ENCODE peak calls at places on chromosomes 16 and 17, in six cellular contexts. E is CD8-positive, alpha-beta T cell; D is AG09309; M is bronchial epithelial cell; L is hepatocyte; A is GM06990. V is an unnamed sample.

GRCh38 chr17:35429702-35430101 is 2.6 kb downstream of the SLFN12 start:
- DNase-seq in E (no peak), D (no peak), M (no peak), L (no peak), A (no peak), V (no peak)

GRCh38 chr17:52986056-52986662 is 827.6 kb upstream of the CA10 start:
- DNase-seq in E (no peak), D (no peak), M (no peak), L (no peak), A (no peak), V (no peak)

GRCh38 chr16:51151951-51152663 is 1.0 kb upstream of the SALL1 start:
- DNase-seq in E (no peak), D (peak), M (no peak), L (peak), A (no peak), V (peak)

GRCh38 chr17:50924800-50925199 is 58.6 kb upstream of the TOB1 start:
- DNase-seq in E (no peak), D (no peak), M (no peak), L (no peak), A (no peak), V (no peak)

GRCh38 chr16:1430759-1431496 is at the start of gene PERCC1:
- DNase-seq in E (no peak), D (no peak), M (no peak), L (peak), A (no peak), V (no peak)

GRCh38 chr17:83175551-83176271 is 96.3 kb downstream of the METRNL start:
- DNase-seq in E (no peak), D (no peak), M (no peak), L (no peak), A (no peak), V (no peak)

GRCh38 chr16:2486645-2487516 is 12.0 kb downstream of the TBC1D24 start:
- DNase-seq in E (peak), D (no peak), M (peak), L (no peak), A (peak), V (no peak)

GRCh38 chr16:72847187-72848044 is 200.5 kb downstream of the ZFHX3 start:
- DNase-seq in E (no peak), D (no peak), M (peak), L (peak), A (no peak), V (no peak)

GRCh38 chr16:28258571-28258970 is 33.8 kb upstream of the SBK1 start:
- DNase-seq in E (no peak), D (no peak), M (no peak), L (peak), A (no peak), V (peak)

GRCh38 chr17:70521821-70522256 is 352.5 kb downstream of the KCNJ2 start:
- DNase-seq in E (no peak), D (no peak), M (peak), L (peak), A (no peak), V (peak)

GRCh38 chr16:19872935-19873334 is 11.7 kb downstream of the GPRC5B start:
- DNase-seq in E (no peak), D (no peak), M (no peak), L (no peak), A (no peak), V (no peak)

GRCh38 chr17:32102697-32103096 is 39.6 kb upstream of the RHOT1 start:
- DNase-seq in E (no peak), D (no peak), M (no peak), L (no peak), A (no peak), V (no peak)

GRCh38 chr17:78495634-78496033 is 81.6 kb downstream of the DNAH17 start:
- DNase-seq in E (no peak), D (no peak), M (no peak), L (no peak), A (no peak), V (no peak)

GRCh38 chr16:19304670-19305240 is 19.2 kb downstream of the CLEC19A start:
- DNase-seq in E (no peak), D (no peak), M (peak), L (no peak), A (no peak), V (no peak)

GRCh38 chr17:69870751-69871199 is 204.2 kb upstream of the KCNJ16 start:
- DNase-seq in E (no peak), D (peak), M (peak), L (peak), A (no peak), V (no peak)

GRCh38 chr16:2981177-2981898 is 1.1 kb upstream of the PKMYT1 start:
- DNase-seq in E (no peak), D (no peak), M (no peak), L (no peak), A (no peak), V (no peak)

GRCh38 chr17:82392209-82392920 is 20.8 kb downstream of the UTS2R start:
- DNase-seq in E (no peak), D (no peak), M (no peak), L (peak), A (no peak), V (no peak)

GRCh38 chr17:17403899-17404576 is 72.8 kb upstream of the MED9 start:
- DNase-seq in E (peak), D (no peak), M (no peak), L (no peak), A (no peak), V (no peak)

GRCh38 chr17:50155115-50155819 is 4.8 kb upstream of the PPP1R9B start:
- DNase-seq in E (no peak), D (no peak), M (no peak), L (peak), A (no peak), V (peak)

GRCh38 chr16:67396159-67396774 is 3.0 kb upstream of the TPPP3 start:
- DNase-seq in E (no peak), D (no peak), M (peak), L (peak), A (no peak), V (peak)

GRCh38 chr16:15585956-15586355 is 57.0 kb downstream of the MARF1 start:
- DNase-seq in E (no peak), D (no peak), M (no peak), L (no peak), A (no peak), V (no peak)

GRCh38 chr17:7019839-7020519 is 2.9 kb upstream of the BCL6B start:
- DNase-seq in E (no peak), D (no peak), M (no peak), L (peak), A (no peak), V (peak)

GRCh38 chr17:81387235-81388060 is 7.8 kb upstream of the BAHCC1 start:
- DNase-seq in E (no peak), D (no peak), M (no peak), L (peak), A (no peak), V (peak)

GRCh38 chr17:42408076-42408475 is 15.0 kb downstream of the CAVIN1 start:
- DNase-seq in E (no peak), D (no peak), M (no peak), L (no peak), A (no peak), V (peak)

GRCh38 chr17:42230225-42230624 is 35.9 kb upstream of the GHDC start:
- DNase-seq in E (no peak), D (no peak), M (no peak), L (no peak), A (no peak), V (no peak)

GRCh38 chr16:81616321-81617020 is 162.6 kb upstream of the PLCG2 start:
- DNase-seq in E (peak), D (no peak), M (no peak), L (peak), A (peak), V (peak)

GRCh38 chr17:51580869-51581268 is 320.5 kb downstream of the UTP18 start:
- DNase-seq in E (no peak), D (no peak), M (no peak), L (no peak), A (no peak), V (no peak)

GRCh38 chr16:87169509-87169985 is 147.6 kb downstream of the C16orf95 start:
- DNase-seq in E (no peak), D (no peak), M (no peak), L (peak), A (no peak), V (no peak)

GRCh38 chr17:75338335-75338734 is 49.1 kb upstream of the SLC25A19 start:
- DNase-seq in E (no peak), D (peak), M (no peak), L (no peak), A (no peak), V (no peak)

GRCh38 chr16:23852794-23853562 is 17.2 kb downstream of the PRKCB start:
- DNase-seq in E (no peak), D (no peak), M (no peak), L (no peak), A (peak), V (no peak)

GRCh38 chr16:31130899-31131298 is 4.6 kb downstream of the PRSS8 start:
- DNase-seq in E (no peak), D (no peak), M (peak), L (peak), A (no peak), V (no peak)

GRCh38 chr16:17858061-17858460 is 387.3 kb upstream of the XYLT1 start:
- DNase-seq in E (no peak), D (no peak), M (no peak), L (no peak), A (no peak), V (no peak)

GRCh38 chr17:28497931-28498330 is 8.2 kb upstream of the FOXN1 start:
- DNase-seq in E (no peak), D (no peak), M (peak), L (no peak), A (no peak), V (no peak)

GRCh38 chr17:80002690-80003490 is 32.8 kb downstream of the TBC1D16 start:
- DNase-seq in E (no peak), D (no peak), M (no peak), L (peak), A (no peak), V (no peak)

GRCh38 chr17:76783146-76783545 is 45.2 kb downstream of the MFSD11 start:
- DNase-seq in E (no peak), D (no peak), M (no peak), L (no peak), A (no peak), V (no peak)

GRCh38 chr17:76784926-76785325 is 47.0 kb downstream of the MFSD11 start:
- DNase-seq in E (no peak), D (no peak), M (no peak), L (no peak), A (no peak), V (no peak)

GRCh38 chr17:76781056-76781982 is 43.4 kb downstream of the MFSD11 start:
- DNase-seq in E (no peak), D (no peak), M (no peak), L (no peak), A (no peak), V (no peak)
- TF ChIP-seq CTCF in E (no peak), D (no peak), M (peak), L (no peak), A (peak), V (no peak)

DNA sequence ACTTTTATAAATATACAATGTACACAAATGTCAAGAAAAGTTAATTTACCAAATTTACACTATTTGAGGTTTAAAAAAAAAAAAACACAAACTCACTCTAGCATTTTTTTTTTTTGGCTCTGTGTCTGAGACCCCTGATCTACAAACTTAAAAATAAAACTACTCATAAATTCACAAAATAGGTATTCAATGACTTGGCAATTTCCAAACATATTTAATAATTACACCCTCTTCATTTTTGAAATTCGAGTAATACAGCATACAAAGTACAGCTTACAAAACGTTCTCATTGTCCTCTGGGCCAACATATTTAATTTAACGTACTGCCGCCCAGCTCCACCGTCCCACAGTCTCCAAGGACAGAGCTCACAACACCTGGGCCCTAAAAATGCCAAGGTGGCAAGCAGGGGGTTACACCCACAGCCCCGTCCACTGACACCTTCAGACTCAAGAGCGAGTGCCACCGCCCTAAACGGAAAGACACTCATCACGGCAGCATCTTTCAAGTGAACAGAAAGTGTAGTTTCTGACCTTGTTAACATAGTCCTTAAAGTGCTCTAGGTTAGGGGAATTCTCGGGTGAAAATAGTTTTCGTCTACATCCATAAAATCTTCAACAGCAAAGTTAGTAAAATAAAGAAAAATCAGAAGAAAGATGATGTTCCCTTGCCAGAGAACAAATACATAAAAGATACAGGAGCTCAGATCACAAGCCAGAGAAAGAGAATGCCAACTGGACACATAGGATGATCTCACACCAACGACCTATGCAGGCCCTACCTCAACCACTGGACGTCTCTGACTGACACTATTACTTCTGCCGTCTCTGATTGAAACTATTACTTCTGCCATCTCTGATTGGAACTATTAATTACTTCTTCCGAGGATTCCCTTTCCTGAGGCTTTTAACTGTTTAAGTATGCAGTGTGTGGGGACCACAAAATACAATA is 4.2 kb downstream of the ADCY9 start:
- DNase-seq in E (no peak), D (no peak), M (no peak), L (no peak), A (no peak), V (no peak)
- H3K4me3 ChIP-seq in E (no peak), D (peak), M (peak), L (peak), A (no peak), V (peak)

GRCh38 chr17:5020502-5021023 is 14.7 kb downstream of the SLC52A1 start:
- DNase-seq in E (no peak), D (no peak), M (no peak), L (no peak), A (no peak), V (no peak)

GRCh38 chr17:5022171-5022711 is 13.0 kb downstream of the SLC52A1 start:
- DNase-seq in E (no peak), D (no peak), M (no peak), L (no peak), A (no peak), V (no peak)

GRCh38 chr17:5023588-5024147 is 11.6 kb downstream of the SLC52A1 start:
- DNase-seq in E (no peak), D (no peak), M (no peak), L (no peak), A (no peak), V (no peak)

GRCh38 chr17:5024604-5025003 is 10.6 kb downstream of the SLC52A1 start:
- DNase-seq in E (no peak), D (no peak), M (no peak), L (no peak), A (no peak), V (no peak)

DNA sequence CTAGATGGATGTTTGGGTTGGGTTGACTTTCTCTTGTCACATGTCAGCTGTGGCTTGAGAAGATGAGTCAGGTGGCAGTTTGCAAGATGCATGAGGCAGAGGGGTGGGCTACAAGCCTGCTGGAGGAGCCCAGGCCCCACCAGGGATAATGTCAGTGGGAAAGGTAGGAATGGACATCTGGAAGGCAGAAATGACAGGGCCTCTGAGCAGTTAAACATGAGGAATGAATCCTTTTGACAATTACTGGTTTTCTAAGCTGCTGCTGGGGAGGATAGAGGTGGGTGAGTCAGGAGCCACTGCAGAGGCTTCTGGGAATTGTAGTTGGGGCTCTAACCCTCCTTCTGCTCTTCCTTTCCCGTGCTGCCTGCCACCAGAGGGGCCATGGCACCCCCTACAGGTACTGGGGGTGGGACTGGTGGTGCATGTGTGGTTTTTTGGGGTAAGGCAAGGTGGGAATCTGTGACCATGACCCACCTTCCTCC is 15.7 kb downstream of the SLC52A1 start:
- DNase-seq in E (peak), D (no peak), M (no peak), L (no peak), A (no peak), V (no peak)
- TF ChIP-seq CTCF in E (no peak), D (no peak), M (no peak), L (no peak), A (peak), V (no peak)

DNA sequence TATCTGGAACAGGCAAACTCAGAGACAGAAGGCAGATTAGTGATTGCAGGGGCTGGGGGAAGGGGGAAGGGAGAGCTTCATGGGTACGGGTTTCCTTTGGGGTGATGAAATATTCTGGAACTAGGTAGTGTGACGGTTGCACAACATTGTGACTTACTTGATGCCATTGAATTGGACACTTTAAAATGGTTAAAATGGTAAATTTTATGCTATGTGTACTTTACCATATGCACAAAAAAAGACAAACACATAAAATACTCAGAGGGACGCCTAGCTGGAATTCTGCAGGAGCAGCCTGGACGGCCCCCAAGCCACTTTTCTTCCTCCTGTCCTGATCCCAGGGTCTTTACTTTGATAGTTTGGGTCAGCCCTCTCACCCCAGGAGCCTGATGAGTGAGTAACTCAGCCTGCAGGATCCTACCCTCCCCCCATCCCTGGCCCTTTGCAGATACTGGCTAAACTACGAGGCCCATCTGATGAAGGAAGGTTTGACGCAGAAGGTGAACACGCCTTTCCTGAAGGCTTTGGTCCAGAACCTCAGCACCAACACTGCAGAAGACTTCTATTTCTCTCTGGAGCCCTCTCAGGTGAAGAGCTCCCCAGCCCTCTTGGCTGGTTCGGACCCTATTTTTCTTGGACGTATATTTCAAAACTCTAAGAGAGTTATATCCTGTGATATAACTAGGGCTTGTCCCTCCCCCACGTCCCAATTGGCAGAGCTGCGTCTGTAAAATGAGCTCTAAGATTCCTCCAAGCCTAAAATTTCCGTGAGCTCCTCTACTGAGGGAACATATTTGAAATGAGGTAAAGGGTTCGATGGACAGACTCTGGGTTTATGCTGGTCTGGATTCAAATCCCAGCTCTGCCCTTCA is 7.9 kb downstream of the ADGRG3 start:
- DNase-seq in E (no peak), D (no peak), M (peak), L (no peak), A (no peak), V (peak)
- H3K4me3 ChIP-seq in E (no peak), D (no peak), M (no peak), L (no peak), A (no peak), V (no peak)

GRCh38 chr17:1643293-1643998 is 2.1 kb downstream of the SCARF1 start:
- DNase-seq in E (peak), D (no peak), M (peak), L (peak), A (peak), V (peak)
- TF ChIP-seq CTCF in E (peak), D (no peak), M (peak), L (peak), A (no peak), V (no peak)

DNA sequence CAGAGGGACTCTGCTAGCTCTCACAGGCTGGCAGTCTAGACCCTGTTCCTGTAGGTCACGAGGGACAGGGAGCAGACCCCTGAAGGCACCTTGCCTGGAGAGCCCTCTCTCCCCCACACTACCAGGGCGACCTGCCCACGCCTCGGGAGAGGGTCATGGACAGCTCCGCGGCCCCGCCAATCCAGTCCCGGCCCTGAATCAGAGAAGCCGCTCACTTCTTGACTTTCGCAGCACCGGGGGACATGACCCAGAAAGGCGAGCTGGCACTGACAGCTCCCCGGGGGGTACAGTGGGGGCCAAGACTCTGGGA is 5.1 kb downstream of the KIFC3 start:
- DNase-seq in E (no peak), D (no peak), M (no peak), L (no peak), A (no peak), V (no peak)
- H3K4me3 ChIP-seq in E (no peak), D (no peak), M (peak), L (no peak), A (no peak), V (peak)

GRCh38 chr16:10850478-10850850 is 26.5 kb upstream of the CIITA start:
- DNase-seq in E (no peak), D (no peak), M (no peak), L (no peak), A (no peak), V (no peak)
- TF ChIP-seq CTCF in E (no peak), D (no peak), M (no peak), L (no peak), A (no peak), V (no peak)